ENCODE peak calls at places on chromosomes 7 and 10, in nine cellular contexts. W, D, C, T, M, J, R, N and L are unnamed samples.

GRCh38 chr10:100133801-100134200 is 52.0 kb downstream of the ERLIN1 start:
- DNase-seq in W (no peak), D (no peak), C (no peak), T (no peak), M (no peak), J (no peak), R (no peak), N (no peak), L (no peak)

GRCh38 chr7:43758029-43758860 is at the start of gene BLVRA:
- DNase-seq in W (no peak), D (peak), C (peak), T (peak), M (no peak), J (peak), R (peak), N (peak), L (peak)

GRCh38 chr10:58930497-58930896 is 245.9 kb upstream of the PHYHIPL start:
- DNase-seq in W (no peak), D (no peak), C (peak), T (no peak), M (no peak), J (no peak), R (no peak), N (no peak), L (no peak)

GRCh38 chr7:150451097-150451793 is 815 bp downstream of the GIMAP8 start:
- DNase-seq in W (no peak), D (peak), C (no peak), T (peak), M (no peak), J (no peak), R (no peak), N (no peak), L (no peak)

GRCh38 chr7:99624487-99624886 is 7.7 kb downstream of the ZSCAN25 start:
- DNase-seq in W (no peak), D (no peak), C (no peak), T (no peak), M (no peak), J (no peak), R (no peak), N (no peak), L (peak)

GRCh38 chr7:120421151-120421651 is 148.2 kb downstream of the KCND2 start:
- DNase-seq in W (no peak), D (no peak), C (no peak), T (no peak), M (no peak), J (no peak), R (peak), N (no peak), L (no peak)

GRCh38 chr7:37920619-37921339 is at the start of gene EPDR1:
- DNase-seq in W (no peak), D (peak), C (peak), T (no peak), M (no peak), J (no peak), R (peak), N (peak), L (peak)

GRCh38 chr7:26856481-26856880 is 7.9 kb downstream of the SKAP2 start:
- DNase-seq in W (no peak), D (no peak), C (no peak), T (no peak), M (no peak), J (no peak), R (no peak), N (no peak), L (peak)

GRCh38 chr10:17431871-17432311 is 22.5 kb downstream of the ST8SIA6 start:
- DNase-seq in W (peak), D (no peak), C (peak), T (no peak), M (no peak), J (no peak), R (peak), N (no peak), L (no peak)